ENCODE peak calls at places on chromosome 4, in four cellular contexts. S is K562, M is HCT116, Y is HepG2. R is an unnamed sample.

GRCh38 chr4:156781852-156782251 is 189.7 kb downstream of the PDGFC start:
- DNase-seq in S (no peak), M (peak; percentile 29), Y (no peak), R (no peak)

GRCh38 chr4:93834371-93835066 is 6.0 kb downstream of the ATOH1 start:
- DNase-seq in S (no peak), M (no peak), Y (no peak), R (no peak)

GRCh38 chr4:24736066-24736465 is 59.3 kb upstream of the SOD3 start:
- DNase-seq in S (peak; percentile 35), M (peak; percentile 27), Y (no peak), R (no peak)

GRCh38 chr4:104641427-104641826 is 146.7 kb upstream of the CXXC4 start:
- DNase-seq in S (no peak), M (no peak), Y (no peak), R (no peak)

GRCh38 chr4:76298227-76298626 is 8.3 kb upstream of the STBD1 start:
- DNase-seq in S (no peak), M (no peak), Y (no peak), R (no peak)

GRCh38 chr4:113248320-113248719 is 198.9 kb downstream of the ANK2 start:
- DNase-seq in S (peak; percentile 1), M (peak; percentile 4), Y (peak; percentile 10), R (no peak)

GRCh38 chr4:56259595-56259994 is 127.7 kb downstream of the AASDH start:
- DNase-seq in S (no peak), M (no peak), Y (no peak), R (no peak)

GRCh38 chr4:39528056-39528465 is 822 bp upstream of the UGDH start:
- DNase-seq in S (no peak), M (no peak), Y (no peak), R (no peak)

GRCh38 chr4:162015090-162015489 is 148.7 kb downstream of the FSTL5 start:
- DNase-seq in S (no peak), M (no peak), Y (no peak), R (no peak)

GRCh38 chr4:65259251-65259650 is 411.0 kb downstream of the EPHA5 start:
- DNase-seq in S (no peak), M (no peak), Y (no peak), R (no peak)

GRCh38 chr4:2395584-2395983 is 22.9 kb downstream of the ZFYVE28 start:
- DNase-seq in S (peak; percentile 85), M (no peak), Y (no peak), R (no peak)

GRCh38 chr4:68249434-68249833 is 3.9 kb upstream of the TMPRSS11B start:
- DNase-seq in S (no peak), M (no peak), Y (no peak), R (no peak)

GRCh38 chr4:169604131-169604900 is 8.1 kb downstream of the NEK1 start:
- DNase-seq in S (peak; percentile 82), M (no peak), Y (no peak), R (no peak)

GRCh38 chr4:107548211-107548905 is 171.7 kb downstream of the PAPSS1 start:
- DNase-seq in S (peak; percentile 6), M (no peak), Y (no peak), R (no peak)

GRCh38 chr4:2408401-2408958 is 10.0 kb downstream of the ZFYVE28 start:
- DNase-seq in S (peak; percentile 87), M (no peak), Y (no peak), R (no peak)

GRCh38 chr4:125125256-125125655 is 189.5 kb upstream of the FAT4 start:
- DNase-seq in S (no peak), M (no peak), Y (no peak), R (no peak)

GRCh38 chr4:815464-816146 is 10.3 kb downstream of the CPLX1 start:
- DNase-seq in S (no peak), M (no peak), Y (peak; percentile 91), R (no peak)

GRCh38 chr4:65600656-65601055 is 69.6 kb downstream of the EPHA5 start:
- DNase-seq in S (no peak), M (no peak), Y (no peak), R (no peak)

GRCh38 chr4:7766661-7767345 is 172.9 kb downstream of the AFAP1 start:
- DNase-seq in S (no peak), M (no peak), Y (no peak), R (no peak)

GRCh38 chr4:15729910-15730533 is 27.2 kb downstream of the BST1 start:
- DNase-seq in S (peak; percentile 52), M (peak; percentile 19), Y (peak; percentile 45), R (peak; percentile 17)

GRCh38 chr4:166252487-166253402 is 379.7 kb downstream of the TLL1 start:
- DNase-seq in S (peak; percentile 7), M (peak; percentile 37), Y (peak; percentile 10), R (no peak)

GRCh38 chr4:139809207-139810157 is 143.9 kb downstream of the MGST2 start:
- DNase-seq in S (no peak), M (no peak), Y (no peak), R (no peak)

GRCh38 chr4:144399927-144400326 is 246.0 kb upstream of the HHIP start:
- DNase-seq in S (no peak), M (peak; percentile 52), Y (no peak), R (peak; percentile 66)

GRCh38 chr4:151566053-151566452 is 157.1 kb downstream of the FHIP1A start:
- DNase-seq in S (no peak), M (no peak), Y (no peak), R (no peak)

GRCh38 chr4:189002475-189002874 is 863.2 kb downstream of the TRIML1 start:
- DNase-seq in S (no peak), M (no peak), Y (no peak), R (no peak)

GRCh38 chr4:36000941-36001557 is 243.3 kb downstream of the ARAP2 start:
- DNase-seq in S (no peak), M (no peak), Y (no peak), R (no peak)

GRCh38 chr4:128579454-128579853 is 230.0 kb upstream of the JADE1 start:
- DNase-seq in S (no peak), M (no peak), Y (no peak), R (no peak)

GRCh38 chr4:182680196-182680771 is 236.9 kb downstream of the DCTD start:
- DNase-seq in S (no peak), M (no peak), Y (no peak), R (no peak)

GRCh38 chr4:87896020-87896621 is 63.4 kb downstream of the MEPE start:
- DNase-seq in S (no peak), M (peak; percentile 87), Y (peak; percentile 52), R (peak; percentile 8)
- TF ChIP-seq REST in S (no peak), M (no peak), Y (no peak), R (no peak)

GRCh38 chr4:134756456-134756855 is 554.9 kb upstream of the PABPC4L start:
- DNase-seq in S (no peak), M (no peak), Y (no peak), R (no peak)

DNA sequence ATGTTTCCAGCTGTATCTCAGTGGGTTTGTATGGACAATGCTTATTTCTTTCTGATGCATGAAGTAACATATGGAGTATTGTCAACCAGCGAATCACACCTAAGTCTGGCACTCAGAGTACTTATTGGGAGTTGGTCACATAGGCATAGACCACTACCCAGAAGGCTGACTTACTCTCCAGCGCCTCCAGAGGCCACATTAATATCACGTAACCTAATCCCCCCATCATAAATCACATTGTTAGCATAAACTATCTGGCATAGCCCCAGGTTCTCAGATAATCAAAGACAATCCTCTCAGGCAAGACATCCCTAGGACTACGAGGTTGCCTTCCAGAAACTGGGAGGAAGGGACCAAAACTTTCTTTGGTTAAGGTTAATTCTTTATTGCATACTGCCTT is 560.5 kb upstream of the PABPC4L start:
- DNase-seq in S (peak; percentile 5), M (no peak), Y (peak; percentile 1), R (no peak)
- TF ChIP-seq CTCF in S (no peak), M (no peak), Y (no peak), R (peak; percentile 21)

DNA sequence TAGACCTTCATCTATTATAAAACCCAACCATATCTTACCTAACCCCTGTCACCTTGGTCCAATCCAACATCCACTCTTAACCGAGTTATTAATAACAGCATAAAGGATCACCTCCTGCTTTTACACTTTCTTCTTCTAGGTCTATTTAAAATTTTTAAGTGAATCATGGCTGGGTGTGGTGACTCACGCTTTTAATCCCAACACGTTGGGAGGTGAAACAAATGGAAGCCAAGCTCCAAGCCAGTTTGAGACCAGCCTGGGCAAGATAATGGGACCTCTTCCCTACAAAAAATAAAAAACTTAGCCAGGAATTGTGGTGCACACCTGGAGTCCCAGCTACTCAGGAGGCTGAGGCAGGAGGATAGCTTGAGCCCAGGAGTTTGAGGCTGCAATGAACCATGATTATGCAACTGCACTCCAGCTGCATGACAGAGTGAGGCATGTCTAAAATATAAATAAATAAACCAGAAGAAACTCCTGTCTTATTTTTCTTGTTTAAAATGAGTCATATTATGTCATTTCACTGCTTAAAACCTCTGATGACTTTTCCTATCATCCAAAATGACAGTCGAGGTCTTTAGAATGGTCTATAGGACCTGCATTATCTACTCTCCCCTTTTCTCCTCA is 188.4 kb downstream of the GASK1B start:
- DNase-seq in S (no peak), M (no peak), Y (no peak), R (no peak)
- TF ChIP-seq TCF7L2 in S (no peak), M (no peak), Y (no peak), R (no peak)

DNA sequence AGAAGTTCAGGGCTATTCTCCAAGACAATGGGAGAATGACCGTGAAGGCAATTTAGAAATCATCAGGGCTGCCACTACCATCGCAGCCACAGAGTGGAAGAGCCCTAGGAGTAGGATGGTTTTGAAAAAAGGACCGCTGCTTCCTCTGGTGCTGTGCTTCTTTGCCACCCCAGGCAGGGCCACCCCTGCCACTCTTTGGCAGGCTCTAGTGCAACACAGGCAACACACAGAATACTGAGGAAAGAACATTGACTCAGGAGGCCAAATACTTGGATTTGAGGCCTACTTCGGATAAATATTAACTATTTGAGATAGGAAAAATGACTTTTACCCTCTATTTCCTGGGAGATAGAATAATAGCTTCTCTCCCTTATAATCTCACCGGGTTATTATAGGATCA is 228.9 kb upstream of the BOD1L1 start:
- DNase-seq in S (no peak), M (no peak), Y (no peak), R (no peak)
- TF ChIP-seq REST in S (no peak), M (no peak), Y (no peak), R (no peak)

GRCh38 chr4:3879681-3880594 is 113.8 kb downstream of the ADRA2C start:
- DNase-seq in S (no peak), M (no peak), Y (no peak), R (no peak)

GRCh38 chr4:3877236-3877635 is 111.1 kb downstream of the ADRA2C start:
- DNase-seq in S (no peak), M (no peak), Y (no peak), R (no peak)

GRCh38 chr4:3878678-3879077 is 112.5 kb downstream of the ADRA2C start:
- DNase-seq in S (no peak), M (no peak), Y (no peak), R (no peak)

GRCh38 chr4:3877868-3878267 is 111.7 kb downstream of the ADRA2C start:
- DNase-seq in S (no peak), M (no peak), Y (no peak), R (no peak)

DNA sequence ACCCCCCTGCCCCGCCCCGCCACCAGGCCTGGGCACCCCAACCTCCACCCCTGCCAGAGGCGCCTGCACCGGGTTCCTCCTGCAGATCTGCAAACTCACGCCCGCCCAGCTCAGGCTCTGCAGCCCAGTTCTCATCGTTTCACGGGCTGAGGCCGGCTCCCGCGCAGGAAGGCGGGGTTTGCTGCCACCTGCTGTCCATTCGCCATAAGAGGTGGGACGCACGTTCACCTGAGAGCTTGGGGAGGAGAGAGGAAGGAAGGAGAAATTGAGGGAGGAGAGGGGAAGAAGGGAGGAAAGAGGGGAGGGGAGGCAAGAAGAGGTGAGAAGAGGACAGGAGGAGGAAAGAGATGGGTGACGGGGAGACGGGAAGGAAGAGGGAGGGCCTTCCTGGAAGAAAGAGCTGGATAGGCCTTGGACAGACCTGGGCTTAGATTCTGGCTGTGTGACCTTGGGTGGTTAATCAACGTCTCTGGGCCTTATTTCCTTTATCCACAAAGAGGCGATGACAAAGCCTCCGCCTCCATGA is 114.5 kb downstream of the ADRA2C start:
- DNase-seq in S (peak; percentile 77), M (peak; percentile 35), Y (peak; percentile 56), R (peak; percentile 15)
- TF ChIP-seq CTCF in S (peak; percentile 70), M (peak; percentile 81), Y (peak; percentile 96), R (peak; percentile 83)